ENCODE peak calls at places on chromosomes 6 and 20, in six cellular contexts. T, E, P, X, F and K are unnamed samples.

GRCh38 chr6:147621280-147621679 is 112.8 kb downstream of the SAMD5 start:
- DNase-seq in E (no peak), F (no peak), P (peak; percentile 64), T (peak; percentile 91), X (no peak), K (peak; percentile 5)

GRCh38 chr20:62136283-62137091 is 6.7 kb downstream of the PSMA7 start:
- DNase-seq in E (peak; percentile 61), F (peak; percentile 65), T (peak; percentile 65), P (peak; percentile 84), X (no peak), K (peak; percentile 65)

GRCh38 chr6:24864345-24864744 is 65.6 kb upstream of the ARMH2 start:
- DNase-seq in P (no peak), E (no peak), F (no peak), T (no peak), X (no peak), K (no peak)

GRCh38 chr20:44212792-44213191 is 2.2 kb upstream of the OSER1 start:
- DNase-seq in P (no peak), T (no peak), X (no peak), E (no peak), F (no peak), K (no peak)

GRCh38 chr20:57648878-57649616 is 28.8 kb upstream of the ZBP1 start:
- DNase-seq in T (no peak), X (no peak), F (no peak), E (no peak), P (no peak), K (no peak)

GRCh38 chr6:53641348-53641747 is 24.2 kb downstream of the KLHL31 start:
- DNase-seq in P (no peak), T (no peak), X (no peak), E (no peak), F (no peak), K (no peak)

GRCh38 chr6:45724511-45724910 is 291.1 kb downstream of the CLIC5 start:
- DNase-seq in T (no peak), F (no peak), E (no peak), X (no peak), P (peak; percentile 85), K (no peak)

GRCh38 chr20:9884666-9885065 is 45.8 kb upstream of the PAK5 start:
- DNase-seq in F (no peak), E (no peak), X (no peak), T (no peak), P (peak; percentile 8), K (no peak)

GRCh38 chr6:138227316-138227781 is 9.1 kb upstream of the PBOV1 start:
- DNase-seq in E (no peak), T (no peak), F (peak; percentile 48), P (no peak), X (no peak), K (peak; percentile 60)

GRCh38 chr6:45300776-45301175 is 27.4 kb upstream of the RUNX2 start:
- DNase-seq in E (no peak), X (no peak), T (no peak), F (no peak), P (no peak), K (no peak)

GRCh38 chr6:65170273-65170672 is 536.8 kb downstream of the EYS start:
- DNase-seq in P (no peak), T (no peak), F (no peak), X (no peak), E (no peak), K (no peak)

GRCh38 chr6:105850636-105851035 is 235.5 kb upstream of the PRDM1 start:
- DNase-seq in F (no peak), T (no peak), E (no peak), P (no peak), X (no peak), K (no peak)

GRCh38 chr20:50799176-50799889 is 4.5 kb downstream of the BCAS4 start:
- DNase-seq in T (no peak), E (no peak), P (no peak), F (no peak), X (no peak), K (no peak)

GRCh38 chr6:106156863-106157262 is 70.7 kb downstream of the PRDM1 start:
- DNase-seq in P (no peak), E (no peak), F (no peak), X (no peak), T (no peak), K (no peak)

GRCh38 chr6:97594834-97595233 is 311.8 kb upstream of the MMS22L start:
- DNase-seq in E (no peak), F (no peak), X (no peak), P (no peak), T (no peak), K (no peak)

GRCh38 chr20:53942973-53943372 is 127.4 kb downstream of the BCAS1 start:
- DNase-seq in X (no peak), T (no peak), E (no peak), F (no peak), P (no peak), K (no peak)

GRCh38 chr6:141848029-141848890 is 284.5 kb upstream of the GJE1 start:
- DNase-seq in F (no peak), P (no peak), X (no peak), E (no peak), T (no peak), K (no peak)

GRCh38 chr20:38369387-38369786 is 23.1 kb downstream of the LBP start:
- DNase-seq in E (no peak), P (no peak), T (no peak), X (no peak), F (no peak), K (no peak)

GRCh38 chr6:1868561-1869261 is 259.0 kb downstream of the FOXC1 start:
- DNase-seq in E (no peak), X (no peak), F (no peak), P (no peak), T (no peak), K (no peak)

GRCh38 chr20:2752631-2753455 is 47.6 kb downstream of the CPXM1 start:
- DNase-seq in P (no peak), F (no peak), E (no peak), X (peak; percentile 29), T (peak; percentile 51), K (peak; percentile 39)

GRCh38 chr20:47667531-47668312 is 117.6 kb downstream of the SULF2 start:
- DNase-seq in F (no peak), T (no peak), P (no peak), E (no peak), X (no peak), K (no peak)

DNA sequence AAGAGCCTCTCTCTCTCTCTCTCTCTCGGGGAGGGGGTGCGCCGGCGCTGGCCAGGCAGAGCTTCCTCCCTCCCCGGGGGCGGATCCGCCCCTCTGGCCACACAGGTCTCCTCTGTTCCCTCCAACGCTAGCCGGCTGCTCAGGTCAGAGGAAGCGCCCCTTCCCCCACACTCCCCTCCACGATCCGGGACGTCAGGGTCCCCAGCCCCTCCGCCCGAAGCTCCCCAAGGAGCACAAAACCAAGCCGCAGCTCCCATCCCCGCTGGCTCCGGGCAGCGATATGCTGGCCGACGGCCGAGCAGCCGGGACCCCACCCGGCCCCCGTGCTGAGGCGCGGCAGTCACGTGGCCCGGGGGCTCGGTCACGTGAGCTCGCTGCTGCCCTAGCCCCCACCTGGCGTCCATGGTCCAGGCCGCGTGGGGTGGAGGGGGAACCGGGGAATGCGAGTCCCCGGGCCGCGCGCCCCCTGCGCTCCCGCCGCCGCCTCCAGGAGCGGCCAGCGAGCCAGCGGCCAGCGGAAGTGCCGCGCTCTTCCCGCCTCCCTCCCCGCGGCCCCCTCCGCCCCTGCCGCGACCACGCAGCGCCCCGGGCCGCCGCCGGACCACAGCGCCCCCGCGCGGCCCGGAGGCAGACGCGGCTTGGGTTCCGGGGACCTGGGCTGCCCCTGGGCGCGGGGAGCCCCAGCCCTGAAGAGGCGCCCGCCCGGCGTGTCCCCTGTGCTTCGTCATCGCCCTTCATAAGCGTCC is at the start of gene SLC35B2:
- DNase-seq in E (peak; percentile 54), T (peak; percentile 61), P (peak; percentile 73), F (peak; percentile 43), X (no peak), K (peak; percentile 72)
- TF ChIP-seq POLR2A in E (peak; percentile 56), T (peak; percentile 87), P (peak; percentile 59), F (peak; percentile 60), X (no peak), K (peak; percentile 63)

DNA sequence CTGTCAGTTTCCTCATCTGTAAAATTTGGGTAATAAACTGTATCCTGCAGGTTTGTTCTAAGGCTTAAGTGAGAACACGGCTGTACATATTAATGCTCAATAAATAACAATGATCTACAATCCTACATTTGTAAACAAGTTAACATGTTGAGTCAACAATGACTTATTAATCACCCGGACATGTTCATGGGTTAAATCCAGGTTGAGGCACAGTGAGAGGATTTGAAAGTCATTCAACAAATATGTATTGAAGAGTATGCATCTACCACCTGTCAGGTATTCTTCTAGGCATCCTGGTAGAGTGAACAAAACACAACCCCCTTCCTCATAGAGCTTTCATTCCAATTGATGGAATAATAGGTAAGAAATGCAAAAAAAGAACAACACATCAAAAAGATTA is 554.7 kb upstream of the SLC35B3 start:
- DNase-seq in P (no peak), X (no peak), F (no peak), E (no peak), T (no peak), K (no peak)
- H3K9me3 ChIP-seq in P (no peaks in the 10 kb centered on the region), X (no peaks in the 10 kb centered on the region), F (no peaks in the 10 kb centered on the region), E (no peaks in the 10 kb centered on the region), T (no peaks in the 10 kb centered on the region), K (no peaks in the 10 kb centered on the region)

GRCh38 chr6:391559-392440 is at the start of gene IRF4:
- DNase-seq in P (no peak), E (no peak), T (no peak), X (no peak), F (no peak), K (no peak)
- TF ChIP-seq POLR2A in P (no peak), E (no peak), T (no peak), X (no peak), F (no peak), K (no peak)

GRCh38 chr20:29085625-29086024 is 2171.8 kb upstream of the DEFB115 start:
- DNase-seq in P (no peak), X (no peak), E (no peak), F (no peak), T (no peak), K (no peak)

DNA sequence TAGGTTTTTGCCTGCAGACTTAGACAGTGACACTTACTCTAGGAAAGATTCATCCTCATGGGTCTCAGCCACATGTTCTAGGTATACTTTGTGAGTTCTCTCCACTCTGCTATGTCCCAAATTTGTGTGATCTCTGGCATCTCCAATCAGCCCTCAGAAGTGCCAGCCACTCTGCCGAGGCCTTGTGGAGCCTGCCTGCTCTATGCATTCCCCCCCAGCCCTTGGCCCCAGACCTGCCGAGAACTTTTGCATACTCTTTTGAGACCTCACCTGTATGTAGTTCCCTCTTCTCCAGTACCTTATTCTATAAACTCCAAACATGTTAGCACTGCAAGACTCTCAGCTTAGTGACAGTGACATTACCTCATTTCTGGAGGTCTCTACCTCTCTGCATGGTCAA is 2170.5 kb upstream of the DEFB115 start:
- DNase-seq in T (no peak), P (no peak), X (no peak), E (no peak), F (no peak), K (no peak)
- H3K9me3 ChIP-seq in T (no peaks in the 10 kb centered on the region), P (no peaks in the 10 kb centered on the region), X (peaks cover 28% of the 10 kb centered on the region), E (no peaks in the 10 kb centered on the region), F (no peaks in the 10 kb centered on the region), K (no peaks in the 10 kb centered on the region)